ENCODE peak calls at places on chromosomes 2 and 18, in seven cellular contexts. Y is activated naive CD8-positive, alpha-beta T cell treated with anti-CD3 and anti-CD28 coated beads, Interleukin-2, amount 50 U/mL, for 24 hours; B is NCI-H82; D is GM10248; P is posterior vena cava; K is glutamatergic neuron; O is hippocampal formation. U is an unnamed sample.
A peak's percentile ranks its signal among the peaks of the same experiment; 100 is the strongest.

GRCh38 chr2:128291161-128291843 is 27.4 kb downstream of the HS6ST1 start:
- DNase-seq in Y (no peak), B (peak; percentile 25), D (no peak), P (no peak), K (no peak), O (no peak), U (no peak)

GRCh38 chr18:62616331-62616805 is 93.5 kb downstream of the ZCCHC2 start:
- DNase-seq in Y (no peak), B (no peak), D (no peak), P (peak; percentile 77), K (no peak), O (no peak), U (no peak)

GRCh38 chr2:48356701-48357322 is 173.1 kb upstream of the STON1 start:
- DNase-seq in Y (no peak), B (no peak), D (peak; percentile 24), P (no peak), K (no peak), O (no peak), U (no peak)

GRCh38 chr2:170144758-170145157 is 33.2 kb upstream of the MYO3B start:
- DNase-seq in Y (no peak), B (peak; percentile 35), D (no peak), P (no peak), K (no peak), O (no peak), U (no peak)

GRCh38 chr2:20597868-20598183 is 53.1 kb downstream of the HS1BP3 start:
- DNase-seq in Y (no peak), B (no peak), D (no peak), P (no peak), K (peak; percentile 3), O (no peak), U (no peak)

GRCh38 chr2:168534926-168535325 is 78.9 kb downstream of the CERS6 start:
- DNase-seq in Y (no peak), B (peak; percentile 99), D (no peak), P (no peak), K (peak; percentile 74), O (no peak), U (no peak)

GRCh38 chr18:11502368-11502767 is 107.0 kb upstream of the SLC35G4 start:
- DNase-seq in Y (no peak), B (no peak), D (no peak), P (no peak), K (no peak), O (no peak), U (no peak)

GRCh38 chr2:79275197-79275596 is 115.6 kb upstream of the REG3A start:
- DNase-seq in Y (no peak), B (peak; percentile 2), D (no peak), P (no peak), K (no peak), O (no peak), U (no peak)

GRCh38 chr2:239751719-239752355 is 273.3 kb downstream of the NDUFA10 start:
- DNase-seq in Y (peak; percentile 49), B (no peak), D (no peak), P (no peak), K (no peak), O (no peak), U (no peak)

GRCh38 chr2:69026026-69026425 is 13.0 kb downstream of the ANTXR1 start:
- DNase-seq in Y (peak; percentile 43), B (peak; percentile 74), D (peak; percentile 26), P (no peak), K (no peak), O (no peak), U (peak; percentile 47)

GRCh38 chr18:78805840-78806239 is 173.8 kb upstream of the SALL3 start:
- DNase-seq in Y (no peak), B (no peak), D (no peak), P (peak; percentile 64), K (no peak), O (no peak), U (no peak)

GRCh38 chr2:18117592-18117991 is 239.1 kb downstream of the KCNS3 start:
- DNase-seq in Y (no peak), B (peak; percentile 86), D (peak; percentile 25), P (no peak), K (peak; percentile 33), O (no peak), U (no peak)

GRCh38 chr2:113167115-113167932 is 6.4 kb upstream of the PSD4 start:
- DNase-seq in Y (peak; percentile 33), B (no peak), D (no peak), P (peak; percentile 75), K (no peak), O (no peak), U (peak; percentile 43)

GRCh38 chr2:47452761-47453160 is 49.8 kb downstream of the MSH2 start:
- DNase-seq in Y (no peak), B (no peak), D (no peak), P (no peak), K (no peak), O (no peak), U (no peak)

GRCh38 chr2:159174759-159175158 is 111.7 kb downstream of the WDSUB1 start:
- DNase-seq in Y (no peak), B (no peak), D (no peak), P (no peak), K (no peak), O (no peak), U (no peak)

GRCh38 chr2:27303093-27304025 is 4.9 kb downstream of the UCN start:
- DNase-seq in Y (peak; percentile 44), B (peak; percentile 92), D (peak; percentile 70), P (peak; percentile 70), K (peak; percentile 22), O (no peak), U (peak; percentile 37)

GRCh38 chr2:226307440-226308365 is 491.9 kb downstream of the IRS1 start:
- DNase-seq in Y (no peak), B (no peak), D (no peak), P (no peak), K (no peak), O (no peak), U (no peak)

GRCh38 chr2:8015848-8016580 is 665.8 kb upstream of the ID2 start:
- DNase-seq in Y (no peak), B (no peak), D (no peak), P (no peak), K (no peak), O (no peak), U (no peak)

GRCh38 chr18:31565345-31565744 is 26.3 kb upstream of the TTR start:
- DNase-seq in Y (no peak), B (no peak), D (no peak), P (no peak), K (no peak), O (no peak), U (no peak)

GRCh38 chr18:26436176-26437031 is 111.9 kb downstream of the KCTD1 start:
- DNase-seq in Y (no peak), B (no peak), D (no peak), P (no peak), K (no peak), O (no peak), U (no peak)

GRCh38 chr18:8952796-8953760 is 149.4 kb upstream of the NDUFV2 start:
- DNase-seq in Y (no peak), B (no peak), D (no peak), P (no peak), K (no peak), O (no peak), U (no peak)